ENCODE peak calls at places on chromosomes 2 and 18, in six cellular contexts. P, O, E, X, K and S are unnamed samples. For H3K9me3, the result is how much of the 10 kb centered on the place peaks cover.

GRCh38 chr2:227456772-227457171 is 15.2 kb upstream of the AGFG1 start:
- DNase-seq in K (no peak), E (no peak), X (no peak), P (no peak), O (no peak), S (no peak)

GRCh38 chr2:44171018-44171417 is 2.3 kb downstream of the PPM1B start:
- DNase-seq in X (no peak), E (no peak), P (no peak), O (no peak), K (peak), S (no peak)

GRCh38 chr2:210475726-210476125 is 833 bp downstream of the LANCL1 start:
- DNase-seq in O (no peak), X (no peak), K (no peak), E (no peak), P (no peak), S (no peak)

GRCh38 chr2:225002039-225002655 is 40.1 kb downstream of the DOCK10 start:
- DNase-seq in O (peak), K (peak), E (peak), X (no peak), P (no peak), S (no peak)

GRCh38 chr2:222703091-222703490 is 31.6 kb downstream of the MOGAT1 start:
- DNase-seq in P (no peak), X (no peak), K (no peak), E (no peak), O (no peak), S (no peak)

GRCh38 chr2:159030674-159031380 is 62.4 kb downstream of the TANC1 start:
- DNase-seq in E (no peak), P (no peak), X (no peak), O (peak), K (peak), S (peak)

GRCh38 chr2:215405722-215406581 is 29.9 kb downstream of the FN1 start:
- DNase-seq in E (no peak), P (no peak), O (no peak), X (no peak), K (no peak), S (no peak)

GRCh38 chr18:46481048-46481846 is 175.8 kb downstream of the LOXHD1 start:
- DNase-seq in O (peak), E (peak), K (peak), X (no peak), P (no peak), S (no peak)

GRCh38 chr2:3487432-3487831 is 31.9 kb downstream of the ADI1 start:
- DNase-seq in X (no peak), O (no peak), P (no peak), K (no peak), E (no peak), S (peak)

GRCh38 chr2:54161660-54162059 is 46.2 kb downstream of the ACYP2 start:
- DNase-seq in K (no peak), E (no peak), X (no peak), P (no peak), O (no peak), S (no peak)

DNA sequence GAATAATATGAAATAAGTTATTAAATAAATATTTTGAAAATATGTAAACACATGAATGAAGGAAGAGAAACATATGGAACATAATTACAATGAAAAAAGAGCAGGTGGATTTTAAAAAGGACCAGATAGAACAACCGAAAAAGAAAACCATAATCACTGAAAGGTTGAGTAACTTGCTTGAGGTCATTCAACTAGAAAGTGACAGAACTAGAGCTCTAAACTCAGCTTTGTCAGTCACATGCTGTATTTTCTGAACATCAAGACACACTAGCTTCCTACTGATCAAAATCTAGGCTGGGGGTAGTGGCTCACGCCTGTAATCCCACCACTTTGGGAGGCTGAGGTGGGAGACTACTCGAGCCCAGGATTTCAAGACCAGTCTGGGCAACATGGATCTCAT is 30.0 kb upstream of the ITGAV start:
- DNase-seq in P (no peak), E (no peak), X (no peak), K (no peak), O (no peak), S (no peak)
- H3K9me3 ChIP-seq in P (under half), E (under half), X (under half), K (under half), O (under half), S (under half)

GRCh38 chr2:128293426-128293755 is 25.3 kb downstream of the HS6ST1 start:
- DNase-seq in P (no peak), K (no peak), X (peak), O (no peak), E (no peak), S (no peak)
- TF ChIP-seq CTCF in P (no peak), K (no peak), X (no peak), O (no peak), E (no peak), S (no peak)

GRCh38 chr2:69205076-69205475 is 182.0 kb downstream of the GFPT1 start:
- DNase-seq in K (no peak), X (no peak), O (no peak), P (no peak), E (no peak), S (no peak)
- H3K9me3 ChIP-seq in K (under half), X (under half), O (under half), P (under half), E (under half), S (under half)

DNA sequence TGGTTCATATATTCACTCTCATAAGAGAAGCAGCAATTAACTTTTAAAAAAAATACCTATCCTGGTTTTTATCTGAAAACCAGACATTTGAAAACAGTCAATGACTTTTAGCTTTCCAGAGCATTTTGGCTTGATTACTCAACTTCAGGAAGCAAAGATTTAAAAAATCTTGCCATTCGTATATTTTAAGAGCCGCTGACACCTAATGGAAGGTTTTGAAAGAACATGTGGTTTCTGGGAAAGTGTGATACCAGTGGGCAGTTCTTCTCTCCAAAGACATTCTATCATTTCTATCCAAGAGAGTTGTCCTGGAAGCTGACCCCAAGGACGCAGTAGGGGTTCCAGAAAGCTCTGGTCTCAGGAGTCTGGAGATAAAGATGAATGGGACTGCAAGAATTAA is 234.7 kb downstream of the TTC32 start:
- DNase-seq in K (peak), X (no peak), E (peak), O (no peak), P (no peak), S (no peak)
- TF ChIP-seq CTCF in K (peak), X (no peak), E (peak), O (no peak), P (peak), S (no peak)